ENCODE peak calls at places on chromosomes 12 and 14, in ten cellular contexts. H is naive thymus-derived CD4-positive, alpha-beta T cell; A is endodermal cell; Q is ascending aorta; M is kidney; T is BJ; B is thoracic aorta; R is fibroblast of mammary gland; J is CD8-positive, alpha-beta T cell; F is left ventricle myocardium inferior. L is an unnamed sample.

GRCh38 chr12:81610955-81611889 is 147.9 kb downstream of the PPFIA2 start:
- DNase-seq in R (peak), B (no peak), F (no peak), A (peak), J (no peak), M (peak), H (no peak), T (no peak), Q (no peak), L (peak)

GRCh38 chr14:95065411-95065810 is 91.9 kb downstream of the DICER1 start:
- DNase-seq in R (no peak), H (no peak), B (no peak), J (no peak), T (no peak), Q (no peak), A (peak), F (no peak), M (no peak), L (peak)

GRCh38 chr14:92651793-92652382 is 96.5 kb downstream of the LGMN start:
- DNase-seq in A (no peak), M (peak), J (no peak), T (no peak), Q (no peak), F (peak), H (no peak), R (no peak), B (no peak), L (no peak)

GRCh38 chr14:104304451-104305351 is 166.3 kb downstream of the KIF26A start:
- DNase-seq in A (no peak), Q (no peak), M (peak), B (no peak), R (no peak), J (no peak), H (no peak), F (no peak), T (no peak), L (no peak)

GRCh38 chr12:70641691-70642090 is 4.5 kb upstream of the PTPRB start:
- DNase-seq in R (no peak), H (no peak), A (no peak), F (no peak), B (no peak), Q (no peak), J (no peak), M (no peak), T (no peak), L (no peak)

GRCh38 chr12:93777249-93777648 is 100.1 kb downstream of the CRADD start:
- DNase-seq in M (no peak), T (no peak), H (no peak), A (no peak), J (no peak), R (peak), B (no peak), Q (no peak), F (no peak), L (no peak)

GRCh38 chr12:38279756-38280155 is 36.8 kb upstream of the ALG10B start:
- DNase-seq in J (no peak), A (no peak), Q (no peak), F (no peak), M (no peak), H (no peak), B (no peak), R (no peak), T (no peak), L (no peak)

GRCh38 chr12:14454098-14454907 is 88.8 kb downstream of the ATF7IP start:
- DNase-seq in M (no peak), Q (no peak), T (no peak), R (peak), H (peak), B (no peak), F (no peak), J (no peak), A (peak), L (peak)

GRCh38 chr14:106308839-106309389 is 782.5 kb downstream of the TMEM121 start:
- DNase-seq in A (peak), T (no peak), H (peak), Q (no peak), B (no peak), F (no peak), R (peak), J (peak), M (peak), L (peak)

GRCh38 chr14:98198385-98198784 is 1073.6 kb downstream of the BCL11B start:
- DNase-seq in F (no peak), Q (no peak), M (no peak), B (no peak), T (no peak), R (no peak), A (no peak), J (no peak), H (no peak), L (no peak)

GRCh38 chr12:69196302-69197288 is 42.8 kb upstream of the CPSF6 start:
- DNase-seq in Q (no peak), A (peak), J (no peak), H (no peak), M (no peak), T (no peak), R (peak), F (no peak), B (no peak), L (no peak)

GRCh38 chr14:35196571-35196970 is 74.2 kb downstream of the PRORP start:
- DNase-seq in J (no peak), M (no peak), B (no peak), H (no peak), F (no peak), R (peak), A (no peak), T (no peak), Q (no peak), L (no peak)

GRCh38 chr12:41521872-41522379 is 333.8 kb downstream of the PDZRN4 start:
- DNase-seq in A (no peak), H (no peak), B (no peak), Q (no peak), M (no peak), T (peak), F (no peak), J (no peak), R (peak), L (no peak)

GRCh38 chr12:47636908-47637780 is 68.7 kb downstream of the RPAP3 start:
- DNase-seq in F (peak), B (no peak), M (no peak), Q (no peak), J (no peak), H (no peak), A (peak), T (no peak), R (peak), L (peak)

GRCh38 chr14:88468396-88468795 is 82.9 kb downstream of the SPATA7 start:
- DNase-seq in R (peak), J (no peak), H (no peak), F (no peak), A (no peak), T (peak), M (no peak), B (no peak), Q (no peak), L (no peak)

GRCh38 chr12:58757422-58757821 is 162.9 kb downstream of the LRIG3 start:
- DNase-seq in B (no peak), J (no peak), M (no peak), T (peak), Q (no peak), A (no peak), H (no peak), F (no peak), R (peak), L (no peak)
- H3K4me3 ChIP-seq in B (no peak), J (no peak), M (no peak), T (no peak), Q (no peak), A (no peak), H (no peak), F (no peak), R (no peak), L (no peak)

GRCh38 chr14:77580477-77580876 is 36.0 kb downstream of the SPTLC2 start:
- DNase-seq in F (no peak), T (no peak), M (no peak), A (no peak), R (no peak), B (no peak), Q (no peak), J (no peak), H (no peak), L (no peak)

GRCh38 chr14:77580964-77581505 is 35.4 kb downstream of the SPTLC2 start:
- DNase-seq in M (no peak), B (no peak), A (no peak), Q (no peak), J (no peak), T (peak), R (peak), F (no peak), H (peak), L (no peak)

GRCh38 chr14:77584809-77585208 is 31.6 kb downstream of the SPTLC2 start:
- DNase-seq in R (no peak), J (no peak), T (no peak), A (no peak), F (no peak), Q (no peak), M (no peak), B (no peak), H (no peak), L (no peak)

GRCh38 chr14:77583657-77584056 is 32.8 kb downstream of the SPTLC2 start:
- DNase-seq in T (no peak), H (no peak), A (no peak), F (no peak), R (no peak), M (no peak), J (no peak), B (no peak), Q (no peak), L (no peak)

GRCh38 chr14:77582511-77582910 is 33.9 kb downstream of the SPTLC2 start:
- DNase-seq in Q (no peak), B (no peak), A (no peak), H (no peak), R (no peak), T (no peak), F (no peak), J (no peak), M (no peak), L (no peak)
- H3K4me3 ChIP-seq in Q (no peak), B (no peak), A (no peak), H (no peak), R (no peak), T (no peak), F (no peak), J (no peak), M (no peak), L (no peak)

GRCh38 chr12:27331927-27332324 is 710 bp upstream of the BMAL2 start:
- DNase-seq in F (no peak), R (peak), T (no peak), M (no peak), A (no peak), B (no peak), H (no peak), Q (no peak), J (no peak), L (no peak)
- H3K4me3 ChIP-seq in F (peak), R (peak), T (peak), M (no peak), A (peak), B (peak), H (no peak), Q (peak), J (no peak), L (peak)

DNA sequence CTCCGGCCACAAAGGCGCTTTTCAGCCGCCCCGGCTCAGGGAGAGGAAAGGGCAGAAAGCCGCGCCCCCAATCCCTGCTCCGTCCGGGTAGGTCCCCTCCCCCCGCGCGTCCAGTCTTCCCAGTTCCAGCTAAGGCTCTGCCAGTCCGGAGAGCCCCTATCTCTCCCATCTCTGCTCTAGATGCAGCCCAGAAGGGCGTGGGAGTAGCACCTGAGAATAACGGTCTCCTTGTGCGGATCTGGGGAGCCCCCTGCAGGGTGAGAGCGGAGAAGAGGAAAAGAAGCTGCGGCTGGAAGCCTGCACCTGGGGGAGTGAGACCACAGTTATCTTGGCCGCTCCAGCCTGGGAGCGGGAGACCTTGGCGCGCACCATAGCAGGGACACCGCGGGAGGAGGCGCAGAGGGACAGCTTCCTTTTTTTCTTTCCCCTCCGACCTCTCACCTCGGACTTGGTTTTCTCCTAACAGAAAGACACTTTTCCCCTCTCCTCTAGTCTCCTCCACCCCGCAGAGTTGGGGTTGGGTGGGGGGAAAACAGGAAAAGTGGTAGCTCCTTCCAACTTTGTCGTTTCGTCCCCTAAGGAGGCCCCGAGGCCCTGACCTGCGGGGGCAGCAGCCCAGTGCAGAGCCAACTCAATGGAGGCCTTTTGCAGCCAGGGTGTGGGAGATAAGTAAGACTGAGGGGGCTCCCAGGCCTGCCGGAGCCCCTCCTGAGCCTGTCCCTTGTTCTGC is 2.4 kb downstream of the DHH start:
- DNase-seq in M (no peak), T (no peak), A (peak), H (peak), F (peak), R (peak), B (no peak), Q (no peak), J (no peak), L (peak)
- H3K4me3 ChIP-seq in M (no peak), T (peak), A (peak), H (peak), F (peak), R (peak), B (peak), Q (peak), J (no peak), L (peak)

GRCh38 chr14:73236752-73237218 is 521 bp upstream of the PAPLN start:
- DNase-seq in F (no peak), Q (no peak), M (no peak), H (no peak), R (no peak), J (no peak), T (no peak), B (no peak), A (no peak), L (peak)

GRCh38 chr14:73237219-73237785 is at the start of gene PAPLN:
- DNase-seq in R (peak), J (no peak), H (no peak), Q (no peak), A (peak), M (peak), F (no peak), B (no peak), T (no peak), L (peak)

GRCh38 chr14:73238941-73239340 is 1.6 kb downstream of the PAPLN start:
- DNase-seq in Q (no peak), A (no peak), T (no peak), M (no peak), H (no peak), F (no peak), B (no peak), J (no peak), R (no peak), L (no peak)

GRCh38 chr14:73238262-73238852 is 1.1 kb downstream of the PAPLN start:
- DNase-seq in H (no peak), R (peak), J (no peak), F (no peak), M (peak), A (no peak), T (no peak), B (no peak), Q (no peak), L (no peak)

GRCh38 chr14:73237786-73238261 is 518 bp downstream of the PAPLN start:
- DNase-seq in R (no peak), J (no peak), A (peak), H (no peak), B (no peak), F (no peak), M (peak), T (no peak), Q (no peak), L (peak)
- H3K4me3 ChIP-seq in R (peak), J (no peak), A (peak), H (no peak), B (peak), F (peak), M (peak), T (peak), Q (peak), L (peak)

L was measured in H7.